ENCODE peak calls at places on chromosome 21, in seven cellular contexts. M is cardiac fibroblast, A is heart left ventricle, D is A549, F is WTC11, R is mesothelial cell of epicardium, N is thoracic aorta. Z is an unnamed sample.
A peak's percentile ranks its signal among the peaks of the same experiment; 100 is the strongest.

GRCh38 chr21:32457360-32457840 is 44.9 kb downstream of the EVA1C start:
- DNase-seq in A (peak; percentile 52), M (peak; percentile 48), R (no peak), D (peak; percentile 74), N (no peak), F (no peak), Z (no peak)

GRCh38 chr21:29299046-29299905 is 554 bp downstream of the BACH1 start:
- DNase-seq in F (peak; percentile 50), N (peak; percentile 29), D (peak; percentile 14), R (peak; percentile 58), M (peak; percentile 58), A (peak; percentile 73), Z (no peak)

GRCh38 chr21:33434770-33435360 is 31.7 kb downstream of the IFNGR2 start:
- DNase-seq in F (no peak), M (peak; percentile 95), A (no peak), D (no peak), R (no peak), N (no peak), Z (no peak)

GRCh38 chr21:46001821-46002681 is 20.5 kb downstream of the COL6A1 start:
- DNase-seq in M (no peak), D (no peak), A (peak; percentile 24), F (peak; percentile 11), N (no peak), R (peak; percentile 37), Z (peak; percentile 2)

GRCh38 chr21:32386195-32386870 is 6.5 kb downstream of the URB1 start:
- DNase-seq in F (no peak), N (peak; percentile 28), R (no peak), M (peak; percentile 48), D (peak; percentile 35), A (peak; percentile 73), Z (no peak)

GRCh38 chr21:43340491-43341348 is 86.2 kb downstream of the SIK1 start:
- DNase-seq in F (no peak), N (no peak), M (peak; percentile 90), R (peak; percentile 57), D (peak; percentile 98), A (no peak), Z (no peak)

GRCh38 chr21:46325073-46325912 is 1.3 kb downstream of the PCNT start:
- DNase-seq in F (peak; percentile 70), N (no peak), R (peak; percentile 67), A (peak; percentile 39), M (peak; percentile 52), D (peak; percentile 69), Z (peak; percentile 63)

GRCh38 chr21:32940079-32941014 is 85.4 kb upstream of the OLIG2 start:
- DNase-seq in R (no peak), M (peak; percentile 63), N (no peak), A (peak; percentile 35), D (peak; percentile 42), F (peak; percentile 41), Z (peak; percentile 44)

GRCh38 chr21:44741921-44742320 is 30.5 kb upstream of the TSPEAR start:
- DNase-seq in A (no peak), R (no peak), M (no peak), F (no peak), D (no peak), N (no peak), Z (no peak)

GRCh38 chr21:44738621-44739020 is 27.2 kb upstream of the TSPEAR start:
- DNase-seq in A (no peak), F (no peak), M (no peak), N (no peak), D (no peak), R (no peak), Z (no peak)

GRCh38 chr21:44740721-44741120 is 29.3 kb upstream of the TSPEAR start:
- DNase-seq in F (peak; percentile 10), N (no peak), D (no peak), M (no peak), A (no peak), R (no peak), Z (no peak)

GRCh38 chr21:44739316-44739715 is 27.9 kb upstream of the TSPEAR start:
- DNase-seq in A (no peak), R (no peak), D (no peak), N (no peak), M (no peak), F (no peak), Z (no peak)

DNA sequence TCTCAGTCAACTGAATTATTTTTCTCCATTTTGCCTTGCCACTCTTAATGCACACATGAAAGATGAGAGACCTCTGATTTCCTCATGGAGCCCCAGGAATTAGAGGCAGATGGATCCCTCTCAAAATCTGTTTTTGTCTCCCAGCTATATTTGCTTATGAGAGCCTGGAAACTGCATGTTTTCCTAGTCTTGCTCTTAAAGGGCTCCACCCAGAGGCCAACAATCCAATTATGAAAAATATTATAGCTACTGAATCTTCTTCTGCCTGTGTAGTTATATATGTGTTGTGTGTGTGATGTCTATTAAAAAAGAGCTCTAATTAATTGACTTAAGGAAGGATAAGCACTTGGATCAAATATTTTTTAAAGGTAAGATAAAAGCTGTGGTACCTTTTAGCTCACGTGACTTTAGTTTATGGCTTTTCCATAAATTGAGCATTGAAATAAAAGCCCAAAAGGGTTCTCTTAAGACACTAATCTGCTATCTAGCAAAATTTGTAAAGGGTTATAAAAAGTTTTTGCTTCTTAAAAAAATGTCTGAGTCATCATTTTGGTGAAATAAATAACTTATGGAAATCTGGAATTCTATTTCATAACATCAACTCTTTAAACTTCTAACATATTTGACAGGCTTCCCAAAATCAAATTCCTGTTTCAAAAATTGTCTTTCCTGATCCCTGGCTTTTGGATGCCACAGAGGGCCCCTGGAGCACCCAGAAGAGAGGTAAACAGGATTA is 31.2 kb upstream of the TSPEAR start:
- DNase-seq in F (no peak), D (peak; percentile 33), M (peak; percentile 38), A (no peak), N (no peak), R (no peak), Z (no peak)
- TF ChIP-seq CTCF in F (no peak), D (peak; percentile 48), M (peak; percentile 29), A (peak; percentile 32), N (no peak), R (no peak), Z (no peak)

GRCh38 chr21:16195896-16196443 is 466.2 kb downstream of the USP25 start:
- DNase-seq in M (peak; percentile 50), R (no peak), N (no peak), F (no peak), D (no peak), A (no peak), Z (no peak)

GRCh38 chr21:16194851-16195251 is 465.1 kb downstream of the USP25 start:
- DNase-seq in D (peak; percentile 40), A (no peak), R (no peak), N (no peak), F (no peak), M (peak; percentile 64), Z (no peak)

GRCh38 chr21:16195476-16195875 is 465.7 kb downstream of the USP25 start:
- DNase-seq in D (peak; percentile 39), M (peak; percentile 83), F (no peak), R (no peak), A (no peak), N (no peak), Z (no peak)

GRCh38 chr21:16192900-16193299 is 463.1 kb downstream of the USP25 start:
- DNase-seq in M (peak; percentile 66), N (no peak), F (no peak), R (no peak), A (no peak), D (peak; percentile 81), Z (no peak)

DNA sequence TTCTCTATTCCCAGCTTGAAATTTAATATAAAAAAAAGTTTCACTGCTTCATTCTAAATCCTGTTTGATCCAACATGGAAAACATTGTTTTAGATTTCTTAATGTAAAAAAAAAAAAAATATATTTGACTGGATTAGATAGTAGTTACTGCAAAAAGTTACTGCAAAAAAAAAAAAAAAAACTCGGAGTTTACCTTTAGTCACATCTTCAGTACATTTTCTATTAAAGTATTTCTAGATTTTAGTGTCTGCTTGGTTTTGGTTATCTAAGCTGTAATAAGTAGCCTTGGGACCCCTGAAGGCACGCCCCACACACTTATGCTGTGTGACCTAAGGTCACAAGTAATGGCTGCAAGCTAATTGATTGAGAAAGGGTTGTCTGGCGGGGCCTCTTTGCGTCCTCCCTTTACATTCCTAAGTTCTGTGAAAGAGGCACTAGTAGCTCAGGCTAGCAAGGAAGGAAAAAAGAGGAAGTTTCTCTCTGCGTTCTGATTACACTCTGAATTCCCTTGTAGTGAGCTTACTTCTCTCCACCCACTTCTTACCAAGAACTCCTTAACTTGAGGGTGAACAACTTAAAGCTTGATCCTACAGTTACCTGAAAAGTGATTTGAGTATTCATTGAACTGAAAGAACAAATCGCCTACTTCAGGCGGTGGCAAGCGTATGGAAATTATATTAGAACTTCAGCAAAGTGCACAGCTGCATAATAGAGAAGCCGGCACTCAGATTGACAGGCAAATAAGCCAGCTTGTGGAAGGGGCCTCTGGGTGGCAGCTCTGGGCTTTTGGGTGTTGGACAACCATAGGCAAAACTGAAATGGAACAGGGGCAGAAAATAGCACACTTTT is 464.2 kb downstream of the USP25 start:
- DNase-seq in A (peak; percentile 78), F (peak; percentile 24), M (peak; percentile 88), R (peak; percentile 45), N (no peak), D (peak; percentile 81), Z (peak; percentile 55)
- TF ChIP-seq CTCF in A (peak; percentile 38), F (no peak), M (peak; percentile 36), R (no peak), N (peak; percentile 17), D (peak; percentile 30), Z (no peak)

GRCh38 chr21:39900491-39900890 is 33.3 kb downstream of the PCP4 start:
- DNase-seq in M (no peak), R (no peak), F (no peak), A (no peak), N (no peak), D (no peak), Z (no peak)

GRCh38 chr21:39908265-39908923 is 41.2 kb downstream of the PCP4 start:
- DNase-seq in F (peak; percentile 36), N (no peak), A (no peak), M (no peak), D (no peak), R (no peak), Z (no peak)

DNA sequence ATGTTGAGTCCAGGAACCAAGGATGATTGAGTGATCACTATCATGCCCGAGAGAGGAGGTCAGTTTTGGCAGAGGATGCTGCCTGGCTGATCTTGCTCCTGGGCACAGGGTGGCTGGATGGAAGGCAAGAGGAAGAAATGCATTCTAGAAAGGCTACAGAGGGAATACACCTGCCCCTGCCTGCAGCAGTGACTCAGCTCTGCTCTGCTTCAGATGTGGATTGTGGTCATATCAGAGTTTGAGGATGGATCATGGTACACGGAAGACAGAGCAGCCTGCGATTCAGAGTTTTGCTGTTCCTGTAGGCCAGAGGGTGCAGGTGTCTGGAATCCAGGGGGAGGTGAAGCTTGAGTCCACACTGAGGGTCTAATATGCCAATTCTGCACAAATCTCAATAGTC is 37.2 kb downstream of the PCP4 start:
- DNase-seq in F (no peak), M (no peak), D (no peak), R (no peak), N (no peak), A (no peak), Z (no peak)
- TF ChIP-seq CTCF in F (no peak), M (no peak), D (no peak), R (no peak), N (no peak), A (no peak), Z (no peak)

GRCh38 chr21:38234395-38235142 is 22.2 kb upstream of the KCNJ15 start:
- DNase-seq in R (no peak), N (no peak), A (no peak), D (no peak), M (no peak), F (no peak), Z (no peak)

GRCh38 chr21:38241029-38241740 is 15.6 kb upstream of the KCNJ15 start:
- DNase-seq in D (no peak), F (no peak), N (peak; percentile 16), R (no peak), A (peak; percentile 42), M (peak; percentile 75), Z (no peak)

GRCh38 chr21:38240121-38240520 is 16.7 kb upstream of the KCNJ15 start:
- DNase-seq in R (no peak), F (no peak), M (no peak), N (no peak), D (no peak), A (no peak), Z (no peak)

GRCh38 chr21:38242036-38242435 is 14.8 kb upstream of the KCNJ15 start:
- DNase-seq in F (no peak), R (no peak), A (no peak), N (no peak), M (no peak), D (no peak), Z (no peak)

GRCh38 chr21:38236232-38236631 is 20.6 kb upstream of the KCNJ15 start:
- DNase-seq in D (no peak), R (no peak), A (no peak), N (no peak), M (no peak), F (no peak), Z (no peak)
- TF ChIP-seq CTCF in D (no peak), R (no peak), A (no peak), N (no peak), M (peak; percentile 16), F (no peak), Z (no peak)

Z was measured in nephron progenitor cell.